ENCODE peak calls at places on chromosomes 16 and 17, in five cellular contexts. U is right atrium auricular region, G is skeletal muscle cell, E is dorsolateral prefrontal cortex, W is GM03348. S is an unnamed sample.

GRCh38 chr17:44607836-44608690 is 48.2 kb upstream of the MEIOC start:
- DNase-seq in W (peak), E (no peak), G (peak), U (no peak), S (no peak)

GRCh38 chr17:76986318-76986717 is 118.1 kb downstream of the MGAT5B start:
- DNase-seq in U (no peak), E (no peak), G (no peak), W (no peak), S (no peak)

GRCh38 chr16:77946834-77947233 is 75.5 kb upstream of the CLEC3A start:
- DNase-seq in W (no peak), E (no peak), G (no peak), U (no peak), S (no peak)

GRCh38 chr16:12793120-12793889 is 10.4 kb downstream of the CPPED1 start:
- DNase-seq in G (no peak), W (no peak), U (no peak), E (no peak), S (no peak)

GRCh38 chr17:77724876-77725615 is 233.5 kb upstream of the TNRC6C start:
- DNase-seq in W (no peak), U (peak), G (no peak), E (no peak), S (peak)

GRCh38 chr17:2929881-2930533 is 133.4 kb downstream of the OR1D5 start:
- DNase-seq in W (peak), E (no peak), G (no peak), U (no peak), S (no peak)

GRCh38 chr17:19728114-19728495 is 11.7 kb upstream of the SLC47A2 start:
- DNase-seq in W (peak), U (peak), G (peak), E (peak), S (peak)

GRCh38 chr17:64377769-64378282 is 12.8 kb downstream of the PECAM1 start:
- DNase-seq in W (no peak), U (no peak), E (no peak), G (no peak), S (no peak)